ENCODE peak calls at places on chromosomes 6 and 20, in five cellular contexts. E is gastrocnemius medialis, W is transverse colon, R is MM.1S, L is heart left ventricle. S is an unnamed sample.

GRCh38 chr6:112760831-112761230 is 413.7 kb downstream of the RFPL4B start:
- DNase-seq in E (no peak), W (no peak), R (no peak), L (no peak), S (no peak)

GRCh38 chr6:109073344-109074235 is 21.1 kb downstream of the SESN1 start:
- DNase-seq in E (no peak), W (no peak), R (peak; percentile 78), L (no peak), S (peak; percentile 50)

GRCh38 chr6:108589244-108589730 is 28.6 kb downstream of the FOXO3 start:
- DNase-seq in E (peak; percentile 93), W (peak; percentile 83), R (peak; percentile 74), L (peak; percentile 76), S (no peak)

GRCh38 chr6:102679844-102680243 is 1286.3 kb downstream of the GRIK2 start:
- DNase-seq in E (no peak), W (no peak), R (no peak), L (no peak), S (no peak)

GRCh38 chr6:68728124-68728523 is 93.0 kb downstream of the ADGRB3 start:
- DNase-seq in E (no peak), W (no peak), R (no peak), L (no peak), S (no peak)

GRCh38 chr6:16019462-16019861 is 109.4 kb upstream of the MYLIP start:
- DNase-seq in E (no peak), W (no peak), R (no peak), L (no peak), S (no peak)

GRCh38 chr6:122717350-122717749 is 62.2 kb upstream of the FABP7 start:
- DNase-seq in E (no peak), W (no peak), R (no peak), L (no peak), S (no peak)

GRCh38 chr6:19470333-19470732 is 366.8 kb upstream of the ID4 start:
- DNase-seq in E (no peak), W (no peak), R (no peak), L (no peak), S (no peak)

GRCh38 chr20:62359491-62360121 is 7.5 kb downstream of the LAMA5 start:
- DNase-seq in E (peak; percentile 17), W (no peak), R (no peak), L (peak; percentile 85), S (no peak)

GRCh38 chr6:31729515-31729978 is 448 bp upstream of the DDAH2 start:
- DNase-seq in E (peak; percentile 84), W (peak; percentile 97), R (peak; percentile 78), L (peak; percentile 94), S (peak; percentile 78)

GRCh38 chr6:44556046-44556445 is 168.5 kb downstream of the CDC5L start:
- DNase-seq in E (peak; percentile 19), W (no peak), R (no peak), L (no peak), S (no peak)

GRCh38 chr6:109237986-109238329 is 142.7 kb downstream of the CEP57L1 start:
- DNase-seq in E (no peak), W (no peak), R (no peak), L (no peak), S (no peak)

GRCh38 chr20:45340236-45340847 is 7.9 kb downstream of the SDC4 start:
- DNase-seq in E (peak; percentile 77), W (no peak), R (peak; percentile 39), L (peak; percentile 65), S (no peak)

GRCh38 chr6:11685411-11686093 is 93.1 kb downstream of the ADTRP start:
- DNase-seq in E (no peak), W (no peak), R (no peak), L (no peak), S (no peak)

DNA sequence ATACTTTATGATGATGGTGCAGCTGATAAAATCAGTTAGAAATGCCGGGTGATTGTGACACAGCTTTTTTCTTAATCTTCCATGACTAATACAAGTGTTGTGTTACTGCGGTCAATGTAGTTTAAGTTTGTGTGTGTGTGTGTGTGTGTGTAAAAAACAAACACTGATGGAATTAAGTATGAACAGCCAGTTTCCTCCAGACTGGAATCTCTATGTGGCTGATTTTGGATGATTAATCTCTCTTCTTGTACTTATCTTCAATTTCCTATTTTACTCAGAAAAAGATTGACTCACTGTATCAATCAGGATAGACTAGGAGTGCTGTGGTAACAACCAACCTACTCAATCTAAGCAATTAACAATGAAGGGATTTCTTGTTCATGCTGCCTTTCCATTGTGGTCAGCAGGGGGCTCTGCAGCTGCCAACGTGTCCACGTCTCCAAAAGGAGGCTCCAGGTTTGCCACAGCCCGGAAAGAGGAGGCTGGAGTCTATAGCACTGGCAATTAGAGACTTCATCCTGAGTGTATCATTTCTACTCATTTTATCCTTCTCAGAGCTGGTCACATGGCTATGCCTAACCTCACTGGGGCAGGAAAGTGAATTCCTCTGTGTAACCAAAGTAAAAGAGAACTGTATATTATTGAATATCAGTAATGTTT is 107.7 kb downstream of the CD109 start:
- DNase-seq in E (no peak), W (peak; percentile 11), R (no peak), L (no peak), S (no peak)
- TF ChIP-seq CTCF in E (no peak), W (no peak), R (peak; percentile 48), L (peak; percentile 12), S (no peak)

GRCh38 chr6:17242087-17242486 is 39.1 kb upstream of the RBM24 start:
- DNase-seq in E (no peak), W (no peak), R (no peak), L (no peak), S (no peak)
- H3K27ac ChIP-seq in E (no peak overlapping the region), W (no peak overlapping the region), R (no peak overlapping the region), L (no peak overlapping the region), S (no peak overlapping the region)

GRCh38 chr6:7169296-7169721 is 61.5 kb downstream of the RREB1 start:
- DNase-seq in E (peak; percentile 79), W (no peak), R (no peak), L (peak; percentile 60), S (no peak)

GRCh38 chr6:7164536-7165001 is 56.8 kb downstream of the RREB1 start:
- DNase-seq in E (no peak), W (no peak), R (no peak), L (no peak), S (no peak)

GRCh38 chr6:7165736-7166296 is 58.1 kb downstream of the RREB1 start:
- DNase-seq in E (no peak), W (no peak), R (no peak), L (no peak), S (no peak)

GRCh38 chr6:7165002-7165735 is 57.4 kb downstream of the RREB1 start:
- DNase-seq in E (no peak), W (no peak), R (no peak), L (no peak), S (no peak)

GRCh38 chr6:7166410-7167293 is 58.9 kb downstream of the RREB1 start:
- DNase-seq in E (no peak), W (peak; percentile 54), R (no peak), L (no peak), S (no peak)
- H3K4me1 ChIP-seq in E (peaks cover 87% of the 10 kb centered on the region), W (peaks cover 97% of the 10 kb centered on the region), R (peaks cover 13% of the 10 kb centered on the region), L (peaks cover 80% of the 10 kb centered on the region), S (peaks cover 21% of the 10 kb centered on the region)

DNA sequence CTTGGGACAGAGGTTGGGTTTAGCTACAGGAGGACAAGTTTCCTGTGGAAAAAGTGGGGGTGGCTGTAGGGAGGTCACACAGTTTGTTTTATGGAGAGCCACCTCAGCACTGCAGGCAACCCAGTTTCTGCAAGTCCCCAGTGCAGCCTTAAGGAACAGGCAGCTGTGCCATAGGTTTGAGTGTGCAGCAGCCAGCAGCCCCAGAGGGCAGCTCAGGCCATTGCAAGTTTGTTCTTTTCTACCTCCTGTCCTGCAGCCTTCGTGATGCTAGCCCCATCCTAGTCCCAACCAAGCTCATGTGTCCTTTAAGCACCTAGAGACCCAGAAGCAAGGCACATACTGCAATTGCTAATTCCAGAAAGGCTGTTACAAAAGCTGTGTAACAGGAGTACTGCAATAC is 58.8 kb downstream of the ZBTB9 start:
- DNase-seq in E (no peak), W (no peak), R (no peak), L (no peak), S (no peak)
- TF ChIP-seq CTCF in E (no peak), W (no peak), R (no peak), L (no peak), S (no peak)

GRCh38 chr20:63545814-63546213 is 1.7 kb downstream of the SRMS start:
- DNase-seq in E (no peak), W (peak; percentile 38), R (no peak), L (no peak), S (no peak)
- H3K27ac ChIP-seq in E (no peak overlapping the region), W (peak overlapping the region; percentile 69), R (no peak overlapping the region), L (no peak overlapping the region), S (no peak overlapping the region)

DNA sequence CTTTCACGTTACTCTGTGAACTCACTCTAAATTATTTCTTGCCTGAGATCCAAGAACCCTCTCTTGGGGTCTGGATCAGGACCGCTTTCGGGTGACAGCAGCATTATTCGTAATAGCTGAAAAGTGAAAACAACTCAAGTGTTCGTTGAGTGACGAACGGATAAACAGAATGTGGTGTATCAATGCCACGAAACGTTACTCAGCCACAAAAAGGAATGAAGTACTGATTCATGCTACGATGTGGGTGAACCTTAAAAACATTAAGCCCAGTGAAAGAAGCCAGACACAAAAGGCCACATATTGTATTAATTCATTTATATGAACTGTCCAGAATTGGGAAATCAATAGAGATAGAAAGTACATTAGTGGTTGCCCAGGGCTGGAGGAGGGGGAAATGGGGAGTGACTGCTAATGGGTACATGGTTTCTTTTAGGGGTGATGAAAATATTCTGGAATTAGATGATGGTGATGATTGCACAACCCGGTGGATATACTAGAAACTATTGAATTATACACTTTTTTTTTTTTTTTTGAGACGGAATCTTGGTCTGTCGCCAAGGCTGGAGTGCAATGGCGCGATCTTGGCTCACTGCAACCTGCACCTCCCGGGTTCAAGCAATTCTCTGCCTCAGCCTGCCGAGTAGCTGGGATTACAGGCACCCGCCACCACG is 8.4 kb downstream of the PTGIS start:
- DNase-seq in E (no peak), W (peak; percentile 7), R (no peak), L (no peak), S (no peak)
- H3K4me1 ChIP-seq in E (peaks cover 14% of the 10 kb centered on the region), W (no peaks in the 10 kb centered on the region), R (no peaks in the 10 kb centered on the region), L (peaks cover 46% of the 10 kb centered on the region), S (no peaks in the 10 kb centered on the region)

S was measured in CD8-positive, alpha-beta T cell.